ENCODE peak calls at places on chromosome 10, in nine cellular contexts. One of them, this sample, is unnamed. For H3K9me3, the result is how much of the 10 kb centered on the place peaks cover.

GRCh38 chr10:34432589-34432988 is 382.5 kb downstream of the PARD3 start:
- DNase-seq in fibroblast of lung: no peak
- DNase-seq in CD4-positive, alpha-beta T cell: no peak
- DNase-seq in neural progenitor cell: no peak
- DNase-seq in upper lobe of right lung: no peak
- DNase-seq in neuronal stem cell: no peak
- DNase-seq in A549: no peak
- DNase-seq in tibial artery: no peak
- DNase-seq in testis: no peak
- DNase-seq in this sample: no peak

GRCh38 chr10:124294811-124295770 is 123.6 kb downstream of the OAT start:
- DNase-seq in fibroblast of lung: no peak
- DNase-seq in CD4-positive, alpha-beta T cell: no peak
- DNase-seq in neural progenitor cell: no peak
- DNase-seq in upper lobe of right lung: peak
- DNase-seq in neuronal stem cell: no peak
- DNase-seq in A549: no peak
- DNase-seq in tibial artery: no peak
- DNase-seq in testis: no peak
- DNase-seq in this sample: no peak

GRCh38 chr10:116792772-116793171 is 50.4 kb upstream of the HSPA12A start:
- DNase-seq in fibroblast of lung: no peak
- DNase-seq in CD4-positive, alpha-beta T cell: no peak
- DNase-seq in neural progenitor cell: no peak
- DNase-seq in upper lobe of right lung: no peak
- DNase-seq in neuronal stem cell: no peak
- DNase-seq in A549: no peak
- DNase-seq in tibial artery: no peak
- DNase-seq in testis: no peak
- DNase-seq in this sample: no peak

GRCh38 chr10:2925631-2926030 is 141.7 kb upstream of the PFKP start:
- DNase-seq in fibroblast of lung: peak
- DNase-seq in CD4-positive, alpha-beta T cell: no peak
- DNase-seq in neural progenitor cell: no peak
- DNase-seq in upper lobe of right lung: no peak
- DNase-seq in neuronal stem cell: no peak
- DNase-seq in A549: no peak
- DNase-seq in tibial artery: no peak
- DNase-seq in testis: peak
- DNase-seq in this sample: peak

GRCh38 chr10:70816220-70816894 is 609 bp downstream of the SGPL1 start:
- DNase-seq in fibroblast of lung: peak
- DNase-seq in CD4-positive, alpha-beta T cell: peak
- DNase-seq in neural progenitor cell: peak
- DNase-seq in upper lobe of right lung: peak
- DNase-seq in neuronal stem cell: peak
- DNase-seq in A549: peak
- DNase-seq in tibial artery: peak
- DNase-seq in testis: peak
- DNase-seq in this sample: peak

GRCh38 chr10:123729523-123729922 is 63.4 kb downstream of the GPR26 start:
- DNase-seq in fibroblast of lung: no peak
- DNase-seq in CD4-positive, alpha-beta T cell: no peak
- DNase-seq in neural progenitor cell: no peak
- DNase-seq in upper lobe of right lung: no peak
- DNase-seq in neuronal stem cell: no peak
- DNase-seq in A549: no peak
- DNase-seq in tibial artery: no peak
- DNase-seq in testis: no peak
- DNase-seq in this sample: no peak

GRCh38 chr10:88379575-88379974 is 203.5 kb downstream of the RNLS start:
- DNase-seq in fibroblast of lung: peak
- DNase-seq in CD4-positive, alpha-beta T cell: no peak
- DNase-seq in neural progenitor cell: no peak
- DNase-seq in upper lobe of right lung: no peak
- DNase-seq in neuronal stem cell: no peak
- DNase-seq in A549: peak
- DNase-seq in tibial artery: no peak
- DNase-seq in testis: no peak
- DNase-seq in this sample: no peak

GRCh38 chr10:510415-510881 is 179.0 kb downstream of the DIP2C start:
- DNase-seq in fibroblast of lung: no peak
- DNase-seq in CD4-positive, alpha-beta T cell: no peak
- DNase-seq in neural progenitor cell: no peak
- DNase-seq in upper lobe of right lung: peak
- DNase-seq in neuronal stem cell: no peak
- DNase-seq in A549: no peak
- DNase-seq in tibial artery: peak
- DNase-seq in testis: no peak
- DNase-seq in this sample: no peak

GRCh38 chr10:63929826-63930467 is 408.7 kb downstream of the REEP3 start:
- DNase-seq in fibroblast of lung: no peak
- DNase-seq in CD4-positive, alpha-beta T cell: no peak
- DNase-seq in neural progenitor cell: no peak
- DNase-seq in upper lobe of right lung: no peak
- DNase-seq in neuronal stem cell: no peak
- DNase-seq in A549: no peak
- DNase-seq in tibial artery: no peak
- DNase-seq in testis: no peak
- DNase-seq in this sample: no peak

GRCh38 chr10:112535432-112536038 is 88.5 kb downstream of the VTI1A start:
- DNase-seq in fibroblast of lung: no peak
- DNase-seq in CD4-positive, alpha-beta T cell: no peak
- DNase-seq in neural progenitor cell: no peak
- DNase-seq in upper lobe of right lung: no peak
- DNase-seq in neuronal stem cell: no peak
- DNase-seq in A549: no peak
- DNase-seq in tibial artery: no peak
- DNase-seq in testis: no peak
- DNase-seq in this sample: no peak

GRCh38 chr10:31353574-31353973 is 34.6 kb downstream of the ZEB1 start:
- DNase-seq in fibroblast of lung: peak
- DNase-seq in CD4-positive, alpha-beta T cell: no peak
- DNase-seq in neural progenitor cell: no peak
- DNase-seq in upper lobe of right lung: no peak
- DNase-seq in neuronal stem cell: no peak
- DNase-seq in A549: peak
- DNase-seq in tibial artery: no peak
- DNase-seq in testis: no peak
- DNase-seq in this sample: no peak

GRCh38 chr10:117373848-117374505 is 1.3 kb downstream of the PDZD8 start:
- DNase-seq in fibroblast of lung: peak
- DNase-seq in CD4-positive, alpha-beta T cell: peak
- DNase-seq in neural progenitor cell: peak
- DNase-seq in upper lobe of right lung: peak
- DNase-seq in neuronal stem cell: peak
- DNase-seq in A549: peak
- DNase-seq in tibial artery: peak
- DNase-seq in testis: peak
- DNase-seq in this sample: peak

GRCh38 chr10:27743736-27744477 is 1.7 kb downstream of the MKX start:
- DNase-seq in fibroblast of lung: no peak
- DNase-seq in CD4-positive, alpha-beta T cell: no peak
- DNase-seq in neural progenitor cell: peak
- DNase-seq in upper lobe of right lung: peak
- DNase-seq in neuronal stem cell: no peak
- DNase-seq in A549: peak
- DNase-seq in tibial artery: peak
- DNase-seq in testis: no peak
- DNase-seq in this sample: no peak

GRCh38 chr10:125883198-125883597 is 2.1 kb upstream of the DHX32 start:
- DNase-seq in fibroblast of lung: no peak
- DNase-seq in CD4-positive, alpha-beta T cell: no peak
- DNase-seq in neural progenitor cell: no peak
- DNase-seq in upper lobe of right lung: no peak
- DNase-seq in neuronal stem cell: no peak
- DNase-seq in A549: no peak
- DNase-seq in tibial artery: no peak
- DNase-seq in testis: no peak
- DNase-seq in this sample: no peak

GRCh38 chr10:132395704-132396494 is 1.1 kb upstream of the PWWP2B start:
- DNase-seq in fibroblast of lung: peak
- DNase-seq in CD4-positive, alpha-beta T cell: no peak
- DNase-seq in neural progenitor cell: peak
- DNase-seq in upper lobe of right lung: peak
- DNase-seq in neuronal stem cell: no peak
- DNase-seq in A549: peak
- DNase-seq in tibial artery: peak
- DNase-seq in testis: peak
- DNase-seq in this sample: peak

GRCh38 chr10:25157650-25158049 is 17.2 kb upstream of the GPR158 start:
- DNase-seq in fibroblast of lung: peak
- DNase-seq in CD4-positive, alpha-beta T cell: no peak
- DNase-seq in neural progenitor cell: no peak
- DNase-seq in upper lobe of right lung: no peak
- DNase-seq in neuronal stem cell: no peak
- DNase-seq in A549: no peak
- DNase-seq in tibial artery: no peak
- DNase-seq in testis: no peak
- DNase-seq in this sample: no peak

GRCh38 chr10:51285586-51285985 is 211.3 kb downstream of the PRKG1 start:
- DNase-seq in fibroblast of lung: no peak
- DNase-seq in CD4-positive, alpha-beta T cell: no peak
- DNase-seq in neural progenitor cell: no peak
- DNase-seq in upper lobe of right lung: no peak
- DNase-seq in neuronal stem cell: no peak
- DNase-seq in A549: no peak
- DNase-seq in tibial artery: no peak
- DNase-seq in testis: no peak
- DNase-seq in this sample: no peak

GRCh38 chr10:28254290-28254985 is 48.4 kb downstream of the MPP7 start:
- DNase-seq in fibroblast of lung: peak
- DNase-seq in CD4-positive, alpha-beta T cell: no peak
- DNase-seq in neural progenitor cell: no peak
- DNase-seq in upper lobe of right lung: no peak
- DNase-seq in neuronal stem cell: no peak
- DNase-seq in A549: no peak
- DNase-seq in tibial artery: peak
- DNase-seq in testis: no peak
- DNase-seq in this sample: peak

GRCh38 chr10:129840196-129840590 is 123.9 kb downstream of the EBF3 start:
- DNase-seq in fibroblast of lung: no peak
- DNase-seq in CD4-positive, alpha-beta T cell: no peak
- DNase-seq in neural progenitor cell: no peak
- DNase-seq in upper lobe of right lung: no peak
- DNase-seq in neuronal stem cell: no peak
- DNase-seq in A549: no peak
- DNase-seq in tibial artery: no peak
- DNase-seq in testis: no peak
- DNase-seq in this sample: no peak
- H3K9me3 ChIP-seq in fibroblast of lung: under half
- H3K9me3 ChIP-seq in CD4-positive, alpha-beta T cell: under half
- H3K9me3 ChIP-seq in neural progenitor cell: under half
- H3K9me3 ChIP-seq in upper lobe of right lung: under half
- H3K9me3 ChIP-seq in neuronal stem cell: under half
- H3K9me3 ChIP-seq in A549: under half
- H3K9me3 ChIP-seq in tibial artery: under half
- H3K9me3 ChIP-seq in testis: under half
- H3K9me3 ChIP-seq in this sample: under half

DNA sequence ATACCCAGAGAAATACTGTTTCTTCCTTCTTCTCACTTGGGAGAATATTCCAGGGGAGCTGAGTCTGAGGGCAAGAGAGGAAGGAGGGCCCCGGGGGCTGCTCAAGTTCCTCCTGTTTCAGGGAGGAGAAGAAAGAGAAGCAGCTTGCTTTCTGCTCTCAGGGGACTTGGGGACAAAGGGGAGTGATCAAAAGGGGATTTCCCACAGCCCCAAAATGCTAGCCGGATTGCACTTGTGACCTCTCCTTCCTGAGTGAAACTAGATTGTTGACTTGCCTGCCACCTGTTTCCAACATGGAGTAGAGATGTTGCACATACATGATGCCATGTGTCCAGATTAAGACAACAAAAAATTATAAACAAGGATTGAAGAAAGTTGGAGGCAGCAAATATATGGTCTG is 28.7 kb upstream of the PDCD4 start:
- DNase-seq in fibroblast of lung: no peak
- DNase-seq in CD4-positive, alpha-beta T cell: no peak
- DNase-seq in neural progenitor cell: no peak
- DNase-seq in upper lobe of right lung: no peak
- DNase-seq in neuronal stem cell: no peak
- DNase-seq in A549: no peak
- DNase-seq in tibial artery: no peak
- DNase-seq in testis: no peak
- DNase-seq in this sample: no peak
- H3K9me3 ChIP-seq in fibroblast of lung: under half
- H3K9me3 ChIP-seq in CD4-positive, alpha-beta T cell: under half
- H3K9me3 ChIP-seq in neural progenitor cell: under half
- H3K9me3 ChIP-seq in upper lobe of right lung: under half
- H3K9me3 ChIP-seq in neuronal stem cell: under half
- H3K9me3 ChIP-seq in A549: under half
- H3K9me3 ChIP-seq in tibial artery: under half
- H3K9me3 ChIP-seq in testis: under half
- H3K9me3 ChIP-seq in this sample: under half

GRCh38 chr10:114151486-114151885 is 22.5 kb downstream of the CCDC186 start:
- DNase-seq in fibroblast of lung: peak
- DNase-seq in CD4-positive, alpha-beta T cell: no peak
- DNase-seq in neural progenitor cell: no peak
- DNase-seq in upper lobe of right lung: no peak
- DNase-seq in neuronal stem cell: no peak
- DNase-seq in A549: peak
- DNase-seq in tibial artery: no peak
- DNase-seq in testis: no peak
- DNase-seq in this sample: no peak
- H3K9me3 ChIP-seq in fibroblast of lung: under half
- H3K9me3 ChIP-seq in CD4-positive, alpha-beta T cell: under half
- H3K9me3 ChIP-seq in neural progenitor cell: under half
- H3K9me3 ChIP-seq in upper lobe of right lung: under half
- H3K9me3 ChIP-seq in neuronal stem cell: under half
- H3K9me3 ChIP-seq in A549: under half
- H3K9me3 ChIP-seq in tibial artery: under half
- H3K9me3 ChIP-seq in testis: under half
- H3K9me3 ChIP-seq in this sample: under half

GRCh38 chr10:79453392-79453791 is 8.0 kb upstream of the ZCCHC24 start:
- DNase-seq in fibroblast of lung: no peak
- DNase-seq in CD4-positive, alpha-beta T cell: no peak
- DNase-seq in neural progenitor cell: no peak
- DNase-seq in upper lobe of right lung: no peak
- DNase-seq in neuronal stem cell: no peak
- DNase-seq in A549: no peak
- DNase-seq in tibial artery: peak
- DNase-seq in testis: no peak
- DNase-seq in this sample: no peak

GRCh38 chr10:79452174-79452611 is 6.8 kb upstream of the ZCCHC24 start:
- DNase-seq in fibroblast of lung: peak
- DNase-seq in CD4-positive, alpha-beta T cell: no peak
- DNase-seq in neural progenitor cell: no peak
- DNase-seq in upper lobe of right lung: no peak
- DNase-seq in neuronal stem cell: no peak
- DNase-seq in A549: no peak
- DNase-seq in tibial artery: peak
- DNase-seq in testis: peak
- DNase-seq in this sample: no peak

GRCh38 chr10:79449181-79450146 is 4.0 kb upstream of the ZCCHC24 start:
- DNase-seq in fibroblast of lung: no peak
- DNase-seq in CD4-positive, alpha-beta T cell: peak
- DNase-seq in neural progenitor cell: peak
- DNase-seq in upper lobe of right lung: no peak
- DNase-seq in neuronal stem cell: no peak
- DNase-seq in A549: peak
- DNase-seq in tibial artery: peak
- DNase-seq in testis: no peak
- DNase-seq in this sample: peak

GRCh38 chr10:79448732-79449049 is 3.3 kb upstream of the ZCCHC24 start:
- DNase-seq in fibroblast of lung: no peak
- DNase-seq in CD4-positive, alpha-beta T cell: peak
- DNase-seq in neural progenitor cell: no peak
- DNase-seq in upper lobe of right lung: no peak
- DNase-seq in neuronal stem cell: no peak
- DNase-seq in A549: no peak
- DNase-seq in tibial artery: peak
- DNase-seq in testis: no peak
- DNase-seq in this sample: no peak

GRCh38 chr10:79451046-79451699 is 5.7 kb upstream of the ZCCHC24 start:
- DNase-seq in fibroblast of lung: no peak
- DNase-seq in CD4-positive, alpha-beta T cell: no peak
- DNase-seq in neural progenitor cell: no peak
- DNase-seq in upper lobe of right lung: no peak
- DNase-seq in neuronal stem cell: no peak
- DNase-seq in A549: no peak
- DNase-seq in tibial artery: peak
- DNase-seq in testis: peak
- DNase-seq in this sample: no peak
- H3K9me3 ChIP-seq in fibroblast of lung: under half
- H3K9me3 ChIP-seq in CD4-positive, alpha-beta T cell: under half
- H3K9me3 ChIP-seq in neural progenitor cell: under half
- H3K9me3 ChIP-seq in upper lobe of right lung: under half
- H3K9me3 ChIP-seq in neuronal stem cell: under half
- H3K9me3 ChIP-seq in A549: under half
- H3K9me3 ChIP-seq in tibial artery: under half
- H3K9me3 ChIP-seq in testis: under half
- H3K9me3 ChIP-seq in this sample: under half

This sample was measured in upper lobe of left lung.